ENCODE peak calls at places on chromosomes 5 and 9, in eight cellular contexts. S is heart right ventricle, K is pons, C is AG09319, B is fibroblast of mammary gland, X is osteocyte, M is BJ, R is EH. F is an unnamed sample.

GRCh38 chr5:149959406-149960236 is 937 bp upstream of the SLC26A2 start:
- DNase-seq in S (no peak), K (peak; percentile 72), C (no peak), B (peak; percentile 72), X (no peak), M (no peak), R (peak; percentile 57), F (no peak)

GRCh38 chr5:92560698-92561361 is 1020.2 kb downstream of the NR2F1-AS1 start:
- DNase-seq in S (no peak), K (no peak), C (no peak), B (peak; percentile 56), X (no peak), M (no peak), R (peak; percentile 80), F (no peak)

GRCh38 chr5:1182633-1183423 is 18.6 kb upstream of the SLC6A19 start:
- DNase-seq in S (no peak), K (peak; percentile 96), C (no peak), B (no peak), X (no peak), M (no peak), R (no peak), F (no peak)

GRCh38 chr5:133797167-133797566 is 171.3 kb downstream of the C5orf15 start:
- DNase-seq in S (no peak), K (no peak), C (no peak), B (no peak), X (no peak), M (no peak), R (peak; percentile 45), F (no peak)

GRCh38 chr5:135254183-135254582 is 144.8 kb downstream of the MACROH2A1 start:
- DNase-seq in S (no peak), K (no peak), C (no peak), B (no peak), X (peak; percentile 51), M (no peak), R (no peak), F (no peak)

GRCh38 chr5:31692561-31693221 is 53.8 kb downstream of the PDZD2 start:
- DNase-seq in S (peak; percentile 77), K (peak; percentile 70), C (no peak), B (no peak), X (no peak), M (no peak), R (no peak), F (no peak)

GRCh38 chr9:69861011-69861410 is 40.4 kb downstream of the CFAP95 start:
- DNase-seq in S (no peak), K (no peak), C (no peak), B (no peak), X (no peak), M (no peak), R (peak; percentile 20), F (no peak)

GRCh38 chr9:15400281-15400941 is 22.3 kb upstream of the SNAPC3 start:
- DNase-seq in S (no peak), K (no peak), C (no peak), B (no peak), X (no peak), M (no peak), R (peak; percentile 66), F (no peak)

GRCh38 chr5:134586866-134587524 is 45.6 kb downstream of the SAR1B start:
- DNase-seq in S (peak; percentile 89), K (peak; percentile 65), C (peak; percentile 25), B (peak; percentile 71), X (peak; percentile 91), M (no peak), R (peak; percentile 72), F (peak; percentile 84)

GRCh38 chr5:60183881-60184280 is 290.4 kb upstream of the PDE4D start:
- DNase-seq in S (no peak), K (no peak), C (no peak), B (no peak), X (no peak), M (no peak), R (no peak), F (no peak)

GRCh38 chr9:88775966-88776365 is 215.3 kb upstream of the S1PR3 start:
- DNase-seq in S (no peak), K (no peak), C (no peak), B (no peak), X (no peak), M (no peak), R (no peak), F (no peak)

GRCh38 chr5:132510076-132510475 is 19.5 kb upstream of the IRF1 start:
- DNase-seq in S (no peak), K (no peak), C (no peak), B (peak; percentile 92), X (no peak), M (peak; percentile 70), R (peak; percentile 93), F (no peak)

GRCh38 chr5:103512506-103512905 is 50.1 kb downstream of the NUDT12 start:
- DNase-seq in S (no peak), K (no peak), C (no peak), B (no peak), X (no peak), M (no peak), R (no peak), F (no peak)

GRCh38 chr5:65391591-65391990 is 90.1 kb downstream of the ADAMTS6 start:
- DNase-seq in S (no peak), K (no peak), C (no peak), B (peak; percentile 53), X (no peak), M (no peak), R (peak; percentile 70), F (no peak)

GRCh38 chr9:32587901-32588300 is 14.9 kb upstream of the NDUFB6 start:
- DNase-seq in S (no peak), K (no peak), C (no peak), B (peak; percentile 38), X (no peak), M (no peak), R (no peak), F (no peak)

GRCh38 chr9:77438653-77439052 is 209.5 kb downstream of the GNA14 start:
- DNase-seq in S (no peak), K (no peak), C (no peak), B (no peak), X (no peak), M (no peak), R (no peak), F (no peak)

GRCh38 chr5:149887622-149888183 is 56.9 kb downstream of the PDE6A start:
- DNase-seq in S (no peak), K (no peak), C (peak; percentile 10), B (peak; percentile 43), X (no peak), M (no peak), R (peak; percentile 86), F (no peak)

GRCh38 chr9:26321935-26322334 is 570.7 kb downstream of the CAAP1 start:
- DNase-seq in S (no peak), K (no peak), C (no peak), B (no peak), X (no peak), M (no peak), R (no peak), F (no peak)

GRCh38 chr5:10442581-10442980 is 902 bp downstream of the ROPN1L start:
- DNase-seq in S (no peak), K (no peak), C (no peak), B (peak; percentile 59), X (no peak), M (no peak), R (peak; percentile 83), F (no peak)

GRCh38 chr5:98631311-98632054 is 142.0 kb upstream of the RGMB start:
- DNase-seq in S (no peak), K (no peak), C (peak; percentile 57), B (peak; percentile 68), X (no peak), M (peak; percentile 92), R (peak; percentile 98), F (no peak)

GRCh38 chr9:121699271-121700164 is 48.1 kb downstream of the DAB2IP start:
- DNase-seq in S (peak; percentile 78), K (no peak), C (no peak), B (peak; percentile 28), X (no peak), M (no peak), R (peak; percentile 74), F (peak; percentile 73)

GRCh38 chr9:136127313-136127712 is 8.6 kb upstream of the TMEM250 start:
- DNase-seq in S (no peak), K (no peak), C (no peak), B (no peak), X (no peak), M (no peak), R (no peak), F (no peak)

GRCh38 chr9:130304141-130304540 is 38.6 kb downstream of the HMCN2 start:
- DNase-seq in S (no peak), K (no peak), C (no peak), B (no peak), X (no peak), M (no peak), R (peak; percentile 55), F (no peak)

GRCh38 chr5:6899215-6899614 is 186.0 kb downstream of the TENT4A start:
- DNase-seq in S (no peak), K (no peak), C (no peak), B (peak; percentile 5), X (no peak), M (no peak), R (no peak), F (no peak)

GRCh38 chr9:94785211-94786169 is 59.0 kb downstream of the AOPEP start:
- DNase-seq in S (no peak), K (peak; percentile 70), C (no peak), B (no peak), X (no peak), M (no peak), R (no peak), F (no peak)

GRCh38 chr5:30436718-30437117 is 756.8 kb upstream of the CDH6 start:
- DNase-seq in S (no peak), K (no peak), C (no peak), B (no peak), X (no peak), M (no peak), R (no peak), F (no peak)

GRCh38 chr5:1760656-1761452 is 38.8 kb downstream of the MRPL36 start:
- DNase-seq in S (no peak), K (no peak), C (no peak), B (no peak), X (peak; percentile 84), M (no peak), R (no peak), F (peak; percentile 31)

GRCh38 chr5:151234476-151235238 is 10.8 kb upstream of the CCDC69 start:
- DNase-seq in S (peak; percentile 70), K (no peak), C (peak; percentile 23), B (peak; percentile 81), X (no peak), M (peak; percentile 33), R (peak; percentile 55), F (peak; percentile 70)

GRCh38 chr9:123637940-123638634 is 282.1 kb downstream of the CRB2 start:
- DNase-seq in S (no peak), K (no peak), C (no peak), B (no peak), X (peak; percentile 54), M (no peak), R (no peak), F (no peak)

GRCh38 chr5:138655530-138656245 is 80.5 kb upstream of the HSPA9 start:
- DNase-seq in S (no peak), K (peak; percentile 99), C (no peak), B (no peak), X (no peak), M (no peak), R (no peak), F (no peak)

GRCh38 chr5:14185336-14186131 is 42.4 kb downstream of the TRIO start:
- DNase-seq in S (peak; percentile 25), K (no peak), C (no peak), B (peak; percentile 97), X (no peak), M (no peak), R (peak; percentile 91), F (no peak)

GRCh38 chr9:38392235-38393127 is at the start of gene ALDH1B1:
- DNase-seq in S (peak; percentile 87), K (peak; percentile 74), C (peak; percentile 59), B (peak; percentile 79), X (peak; percentile 92), M (peak; percentile 35), R (peak; percentile 88), F (peak; percentile 90)

GRCh38 chr5:17163185-17163584 is 54.2 kb upstream of the BASP1 start:
- DNase-seq in S (no peak), K (no peak), C (no peak), B (no peak), X (no peak), M (no peak), R (no peak), F (no peak)

GRCh38 chr9:86827893-86828292 is 119.4 kb downstream of the GAS1 start:
- DNase-seq in S (no peak), K (no peak), C (peak; percentile 42), B (no peak), X (peak; percentile 15), M (no peak), R (no peak), F (no peak)

F was measured in ureter.